ENCODE peak calls at places on chromosomes 2 and 18, in seven cellular contexts. One of them, this sample, is unnamed.

GRCh38 chr2:215830313-215830712 is 183.0 kb downstream of the MREG start:
- DNase-seq in NCI-H446: no peak
- DNase-seq in activated T-helper 1 cell treated with anti-CD3 and anti-CD28 coated beads, Interleukin-2, amount 50 U/mL, for 16 hours: no peak
- DNase-seq in naive thymus-derived CD8-positive, alpha-beta T cell: no peak
- DNase-seq in T-helper 2 cell: no peak
- DNase-seq in AG04450: no peak
- DNase-seq in IMR-90: peak; percentile 67
- DNase-seq in this sample: peak; percentile 64

GRCh38 chr18:8381801-8382459 is 227.3 kb upstream of the RAB12 start:
- DNase-seq in NCI-H446: no peak
- DNase-seq in activated T-helper 1 cell treated with anti-CD3 and anti-CD28 coated beads, Interleukin-2, amount 50 U/mL, for 16 hours: no peak
- DNase-seq in IMR-90: peak; percentile 52
- DNase-seq in T-helper 2 cell: no peak
- DNase-seq in naive thymus-derived CD8-positive, alpha-beta T cell: no peak
- DNase-seq in AG04450: no peak
- DNase-seq in this sample: no peak

GRCh38 chr2:236538242-236538641 is 31.4 kb upstream of the ACKR3 start:
- DNase-seq in AG04450: no peak
- DNase-seq in activated T-helper 1 cell treated with anti-CD3 and anti-CD28 coated beads, Interleukin-2, amount 50 U/mL, for 16 hours: no peak
- DNase-seq in IMR-90: no peak
- DNase-seq in T-helper 2 cell: no peak
- DNase-seq in naive thymus-derived CD8-positive, alpha-beta T cell: no peak
- DNase-seq in NCI-H446: no peak
- DNase-seq in this sample: no peak

GRCh38 chr2:46119453-46119852 is 177.8 kb upstream of the EPAS1 start:
- DNase-seq in T-helper 2 cell: no peak
- DNase-seq in IMR-90: no peak
- DNase-seq in AG04450: no peak
- DNase-seq in naive thymus-derived CD8-positive, alpha-beta T cell: no peak
- DNase-seq in activated T-helper 1 cell treated with anti-CD3 and anti-CD28 coated beads, Interleukin-2, amount 50 U/mL, for 16 hours: no peak
- DNase-seq in NCI-H446: no peak
- DNase-seq in this sample: no peak

GRCh38 chr18:77007251-77007650 is 125.3 kb downstream of the MBP start:
- DNase-seq in AG04450: no peak
- DNase-seq in NCI-H446: no peak
- DNase-seq in naive thymus-derived CD8-positive, alpha-beta T cell: no peak
- DNase-seq in T-helper 2 cell: no peak
- DNase-seq in IMR-90: no peak
- DNase-seq in activated T-helper 1 cell treated with anti-CD3 and anti-CD28 coated beads, Interleukin-2, amount 50 U/mL, for 16 hours: no peak
- DNase-seq in this sample: no peak

GRCh38 chr2:224909885-224910517 is 132.3 kb downstream of the DOCK10 start:
- DNase-seq in IMR-90: peak; percentile 73
- DNase-seq in AG04450: no peak
- DNase-seq in NCI-H446: peak; percentile 55
- DNase-seq in T-helper 2 cell: peak; percentile 41
- DNase-seq in naive thymus-derived CD8-positive, alpha-beta T cell: no peak
- DNase-seq in activated T-helper 1 cell treated with anti-CD3 and anti-CD28 coated beads, Interleukin-2, amount 50 U/mL, for 16 hours: no peak
- DNase-seq in this sample: peak; percentile 67

GRCh38 chr2:36354816-36355156 is 792 bp upstream of the CRIM1 start:
- DNase-seq in activated T-helper 1 cell treated with anti-CD3 and anti-CD28 coated beads, Interleukin-2, amount 50 U/mL, for 16 hours: no peak
- DNase-seq in naive thymus-derived CD8-positive, alpha-beta T cell: no peak
- DNase-seq in T-helper 2 cell: no peak
- DNase-seq in NCI-H446: no peak
- DNase-seq in IMR-90: no peak
- DNase-seq in AG04450: no peak
- DNase-seq in this sample: peak; percentile 62

GRCh38 chr2:203786912-203787311 is 80.5 kb downstream of the CD28 start:
- DNase-seq in NCI-H446: no peak
- DNase-seq in activated T-helper 1 cell treated with anti-CD3 and anti-CD28 coated beads, Interleukin-2, amount 50 U/mL, for 16 hours: no peak
- DNase-seq in IMR-90: peak; percentile 52
- DNase-seq in AG04450: no peak
- DNase-seq in T-helper 2 cell: no peak
- DNase-seq in naive thymus-derived CD8-positive, alpha-beta T cell: no peak
- DNase-seq in this sample: peak; percentile 71

GRCh38 chr2:46458763-46459505 is 20.4 kb upstream of the TMEM247 start:
- DNase-seq in AG04450: no peak
- DNase-seq in NCI-H446: no peak
- DNase-seq in IMR-90: no peak
- DNase-seq in naive thymus-derived CD8-positive, alpha-beta T cell: no peak
- DNase-seq in T-helper 2 cell: no peak
- DNase-seq in activated T-helper 1 cell treated with anti-CD3 and anti-CD28 coated beads, Interleukin-2, amount 50 U/mL, for 16 hours: no peak
- DNase-seq in this sample: no peak

GRCh38 chr2:121043061-121043826 is 241.8 kb downstream of the TFCP2L1 start:
- DNase-seq in activated T-helper 1 cell treated with anti-CD3 and anti-CD28 coated beads, Interleukin-2, amount 50 U/mL, for 16 hours: no peak
- DNase-seq in naive thymus-derived CD8-positive, alpha-beta T cell: no peak
- DNase-seq in NCI-H446: no peak
- DNase-seq in AG04450: no peak
- DNase-seq in T-helper 2 cell: no peak
- DNase-seq in IMR-90: no peak
- DNase-seq in this sample: no peak

GRCh38 chr2:40318931-40319330 is 133.0 kb downstream of the SLC8A1 start:
- DNase-seq in T-helper 2 cell: no peak
- DNase-seq in naive thymus-derived CD8-positive, alpha-beta T cell: no peak
- DNase-seq in activated T-helper 1 cell treated with anti-CD3 and anti-CD28 coated beads, Interleukin-2, amount 50 U/mL, for 16 hours: no peak
- DNase-seq in IMR-90: no peak
- DNase-seq in NCI-H446: no peak
- DNase-seq in AG04450: no peak
- DNase-seq in this sample: no peak

GRCh38 chr18:69897397-69898108 is 50.1 kb downstream of the CD226 start:
- DNase-seq in T-helper 2 cell: peak; percentile 68
- DNase-seq in IMR-90: no peak
- DNase-seq in naive thymus-derived CD8-positive, alpha-beta T cell: no peak
- DNase-seq in NCI-H446: no peak
- DNase-seq in activated T-helper 1 cell treated with anti-CD3 and anti-CD28 coated beads, Interleukin-2, amount 50 U/mL, for 16 hours: no peak
- DNase-seq in AG04450: no peak
- DNase-seq in this sample: no peak

GRCh38 chr2:168157926-168158325 is 89.5 kb downstream of the STK39 start:
- DNase-seq in AG04450: no peak
- DNase-seq in T-helper 2 cell: no peak
- DNase-seq in IMR-90: no peak
- DNase-seq in naive thymus-derived CD8-positive, alpha-beta T cell: no peak
- DNase-seq in NCI-H446: no peak
- DNase-seq in activated T-helper 1 cell treated with anti-CD3 and anti-CD28 coated beads, Interleukin-2, amount 50 U/mL, for 16 hours: no peak
- DNase-seq in this sample: no peak

GRCh38 chr2:175187378-175187777 is 5.9 kb upstream of the ATP5MC3 start:
- DNase-seq in activated T-helper 1 cell treated with anti-CD3 and anti-CD28 coated beads, Interleukin-2, amount 50 U/mL, for 16 hours: no peak
- DNase-seq in T-helper 2 cell: no peak
- DNase-seq in naive thymus-derived CD8-positive, alpha-beta T cell: no peak
- DNase-seq in IMR-90: peak; percentile 11
- DNase-seq in NCI-H446: peak; percentile 7
- DNase-seq in AG04450: no peak
- DNase-seq in this sample: no peak

GRCh38 chr2:231102772-231103171 is 22.1 kb downstream of the HTR2B start:
- DNase-seq in AG04450: no peak
- DNase-seq in T-helper 2 cell: no peak
- DNase-seq in activated T-helper 1 cell treated with anti-CD3 and anti-CD28 coated beads, Interleukin-2, amount 50 U/mL, for 16 hours: no peak
- DNase-seq in IMR-90: peak; percentile 45
- DNase-seq in NCI-H446: no peak
- DNase-seq in naive thymus-derived CD8-positive, alpha-beta T cell: no peak
- DNase-seq in this sample: no peak